ENCODE peak calls at places on chromosomes 3 and 15, in seven cellular contexts. One of them, this sample, is unnamed.

GRCh38 chr15:48222627-48223026 is 16.5 kb downstream of the SLC12A1 start:
- DNase-seq in substantia nigra: no peak
- DNase-seq in left ventricle myocardium superior: no peak
- DNase-seq in astrocyte of the spinal cord: no peak
- DNase-seq in CD4-positive, alpha-beta memory T cell: no peak
- DNase-seq in ACHN: no peak
- DNase-seq in posterior cingulate gyrus: no peak
- DNase-seq in this sample: no peak

GRCh38 chr15:82122754-82123400 is 77.1 kb upstream of the MEX3B start:
- DNase-seq in substantia nigra: no peak
- DNase-seq in left ventricle myocardium superior: no peak
- DNase-seq in astrocyte of the spinal cord: peak; percentile 99
- DNase-seq in CD4-positive, alpha-beta memory T cell: no peak
- DNase-seq in ACHN: peak; percentile 88
- DNase-seq in posterior cingulate gyrus: no peak
- DNase-seq in this sample: peak; percentile 41

GRCh38 chr15:68201153-68201878 is 3.8 kb downstream of the CALML4 start:
- DNase-seq in substantia nigra: no peak
- DNase-seq in left ventricle myocardium superior: no peak
- DNase-seq in astrocyte of the spinal cord: no peak
- DNase-seq in CD4-positive, alpha-beta memory T cell: no peak
- DNase-seq in ACHN: no peak
- DNase-seq in posterior cingulate gyrus: peak; percentile 70
- DNase-seq in this sample: no peak

GRCh38 chr3:156603379-156604017 is 48.6 kb upstream of the SSR3 start:
- DNase-seq in substantia nigra: no peak
- DNase-seq in left ventricle myocardium superior: no peak
- DNase-seq in astrocyte of the spinal cord: no peak
- DNase-seq in CD4-positive, alpha-beta memory T cell: no peak
- DNase-seq in ACHN: no peak
- DNase-seq in posterior cingulate gyrus: no peak
- DNase-seq in this sample: no peak

GRCh38 chr3:142259359-142259758 is 34.0 kb upstream of the GK5 start:
- DNase-seq in substantia nigra: no peak
- DNase-seq in left ventricle myocardium superior: no peak
- DNase-seq in astrocyte of the spinal cord: no peak
- DNase-seq in CD4-positive, alpha-beta memory T cell: no peak
- DNase-seq in ACHN: no peak
- DNase-seq in posterior cingulate gyrus: no peak
- DNase-seq in this sample: no peak

GRCh38 chr15:63107895-63108546 is 13.6 kb upstream of the LACTB start:
- DNase-seq in substantia nigra: no peak
- DNase-seq in left ventricle myocardium superior: no peak
- DNase-seq in astrocyte of the spinal cord: peak; percentile 100
- DNase-seq in CD4-positive, alpha-beta memory T cell: no peak
- DNase-seq in ACHN: peak; percentile 99
- DNase-seq in posterior cingulate gyrus: no peak
- DNase-seq in this sample: peak; percentile 98

GRCh38 chr3:108285176-108285575 is 11.2 kb upstream of the HHLA2 start:
- DNase-seq in substantia nigra: no peak
- DNase-seq in left ventricle myocardium superior: no peak
- DNase-seq in astrocyte of the spinal cord: no peak
- DNase-seq in CD4-positive, alpha-beta memory T cell: no peak
- DNase-seq in ACHN: no peak
- DNase-seq in posterior cingulate gyrus: no peak
- DNase-seq in this sample: no peak

GRCh38 chr3:63940389-63940757 is 28.2 kb upstream of the SCAANT1 start:
- DNase-seq in substantia nigra: no peak
- DNase-seq in left ventricle myocardium superior: no peak
- DNase-seq in astrocyte of the spinal cord: peak; percentile 60
- DNase-seq in CD4-positive, alpha-beta memory T cell: no peak
- DNase-seq in ACHN: no peak
- DNase-seq in posterior cingulate gyrus: no peak
- DNase-seq in this sample: no peak

GRCh38 chr3:57983734-57984518 is 24.3 kb upstream of the FLNB start:
- DNase-seq in substantia nigra: no peak
- DNase-seq in left ventricle myocardium superior: peak; percentile 60
- DNase-seq in astrocyte of the spinal cord: peak; percentile 82
- DNase-seq in CD4-positive, alpha-beta memory T cell: peak; percentile 45
- DNase-seq in ACHN: peak; percentile 81
- DNase-seq in posterior cingulate gyrus: no peak
- DNase-seq in this sample: peak; percentile 79

GRCh38 chr15:60091150-60091549 is 87.0 kb downstream of the FOXB1 start:
- DNase-seq in substantia nigra: peak; percentile 10
- DNase-seq in left ventricle myocardium superior: no peak
- DNase-seq in astrocyte of the spinal cord: peak; percentile 82
- DNase-seq in CD4-positive, alpha-beta memory T cell: no peak
- DNase-seq in ACHN: peak; percentile 25
- DNase-seq in posterior cingulate gyrus: no peak
- DNase-seq in this sample: no peak

GRCh38 chr15:45802140-45802539 is 167.3 kb downstream of the SQOR start:
- DNase-seq in substantia nigra: no peak
- DNase-seq in left ventricle myocardium superior: no peak
- DNase-seq in astrocyte of the spinal cord: no peak
- DNase-seq in CD4-positive, alpha-beta memory T cell: no peak
- DNase-seq in ACHN: no peak
- DNase-seq in posterior cingulate gyrus: no peak
- DNase-seq in this sample: no peak

GRCh38 chr3:146679995-146680394 is 74.8 kb upstream of the PLSCR5 start:
- DNase-seq in substantia nigra: no peak
- DNase-seq in left ventricle myocardium superior: no peak
- DNase-seq in astrocyte of the spinal cord: no peak
- DNase-seq in CD4-positive, alpha-beta memory T cell: no peak
- DNase-seq in ACHN: no peak
- DNase-seq in posterior cingulate gyrus: no peak
- DNase-seq in this sample: no peak

GRCh38 chr3:178558637-178559036 is 22.4 kb downstream of the KCNMB2 start:
- DNase-seq in substantia nigra: no peak
- DNase-seq in left ventricle myocardium superior: no peak
- DNase-seq in astrocyte of the spinal cord: no peak
- DNase-seq in CD4-positive, alpha-beta memory T cell: no peak
- DNase-seq in ACHN: no peak
- DNase-seq in posterior cingulate gyrus: no peak
- DNase-seq in this sample: peak; percentile 83

GRCh38 chr3:52281980-52282801 is 3.7 kb upstream of the WDR82 start:
- DNase-seq in substantia nigra: no peak
- DNase-seq in left ventricle myocardium superior: no peak
- DNase-seq in astrocyte of the spinal cord: no peak
- DNase-seq in CD4-positive, alpha-beta memory T cell: peak; percentile 65
- DNase-seq in ACHN: peak; percentile 31
- DNase-seq in posterior cingulate gyrus: no peak
- DNase-seq in this sample: peak; percentile 63

GRCh38 chr3:128549283-128550112 is 56.5 kb upstream of the GATA2 start:
- DNase-seq in substantia nigra: no peak
- DNase-seq in left ventricle myocardium superior: peak; percentile 73
- DNase-seq in astrocyte of the spinal cord: peak; percentile 84
- DNase-seq in CD4-positive, alpha-beta memory T cell: no peak
- DNase-seq in ACHN: no peak
- DNase-seq in posterior cingulate gyrus: peak; percentile 67
- DNase-seq in this sample: no peak

GRCh38 chr15:32670624-32671022 is 29.1 kb downstream of the SCG5 start:
- DNase-seq in substantia nigra: no peak
- DNase-seq in left ventricle myocardium superior: no peak
- DNase-seq in astrocyte of the spinal cord: no peak
- DNase-seq in CD4-positive, alpha-beta memory T cell: no peak
- DNase-seq in ACHN: no peak
- DNase-seq in posterior cingulate gyrus: no peak
- DNase-seq in this sample: no peak

GRCh38 chr3:72821170-72821781 is 27.0 kb downstream of the SHQ1 start:
- DNase-seq in substantia nigra: no peak
- DNase-seq in left ventricle myocardium superior: no peak
- DNase-seq in astrocyte of the spinal cord: peak; percentile 48
- DNase-seq in CD4-positive, alpha-beta memory T cell: no peak
- DNase-seq in ACHN: no peak
- DNase-seq in posterior cingulate gyrus: no peak
- DNase-seq in this sample: peak; percentile 56

GRCh38 chr3:152328841-152329240 is 60.1 kb downstream of the MBNL1 start:
- DNase-seq in substantia nigra: no peak
- DNase-seq in left ventricle myocardium superior: no peak
- DNase-seq in astrocyte of the spinal cord: peak; percentile 87
- DNase-seq in CD4-positive, alpha-beta memory T cell: no peak
- DNase-seq in ACHN: peak; percentile 55
- DNase-seq in posterior cingulate gyrus: no peak
- DNase-seq in this sample: peak; percentile 14

GRCh38 chr15:34684351-34684750 is 70.4 kb downstream of the GJD2 start:
- DNase-seq in substantia nigra: no peak
- DNase-seq in left ventricle myocardium superior: no peak
- DNase-seq in astrocyte of the spinal cord: no peak
- DNase-seq in CD4-positive, alpha-beta memory T cell: no peak
- DNase-seq in ACHN: no peak
- DNase-seq in posterior cingulate gyrus: no peak
- DNase-seq in this sample: no peak

GRCh38 chr3:36907911-36908646 is 36.8 kb downstream of the TRANK1 start:
- DNase-seq in substantia nigra: no peak
- DNase-seq in left ventricle myocardium superior: peak; percentile 56
- DNase-seq in astrocyte of the spinal cord: peak; percentile 71
- DNase-seq in CD4-positive, alpha-beta memory T cell: peak; percentile 68
- DNase-seq in ACHN: peak; percentile 70
- DNase-seq in posterior cingulate gyrus: no peak
- DNase-seq in this sample: peak; percentile 47

GRCh38 chr3:31102196-31102879 is 207.9 kb upstream of the GADL1 start:
- DNase-seq in substantia nigra: no peak
- DNase-seq in left ventricle myocardium superior: no peak
- DNase-seq in astrocyte of the spinal cord: no peak
- DNase-seq in CD4-positive, alpha-beta memory T cell: no peak
- DNase-seq in ACHN: no peak
- DNase-seq in posterior cingulate gyrus: no peak
- DNase-seq in this sample: no peak

GRCh38 chr3:134327594-134327975 is 46.7 kb downstream of the AMOTL2 start:
- DNase-seq in substantia nigra: no peak
- DNase-seq in left ventricle myocardium superior: no peak
- DNase-seq in astrocyte of the spinal cord: peak; percentile 81
- DNase-seq in CD4-positive, alpha-beta memory T cell: no peak
- DNase-seq in ACHN: peak; percentile 73
- DNase-seq in posterior cingulate gyrus: no peak
- DNase-seq in this sample: peak; percentile 72

GRCh38 chr15:62392411-62392810 is 227.3 kb upstream of the C2CD4B start:
- DNase-seq in substantia nigra: no peak
- DNase-seq in left ventricle myocardium superior: peak; percentile 32
- DNase-seq in astrocyte of the spinal cord: peak; percentile 30
- DNase-seq in CD4-positive, alpha-beta memory T cell: peak; percentile 2
- DNase-seq in ACHN: peak; percentile 34
- DNase-seq in posterior cingulate gyrus: no peak
- DNase-seq in this sample: peak; percentile 52

GRCh38 chr3:19645093-19645492 is 288.9 kb downstream of the EFHB start:
- DNase-seq in substantia nigra: no peak
- DNase-seq in left ventricle myocardium superior: no peak
- DNase-seq in astrocyte of the spinal cord: peak; percentile 13
- DNase-seq in CD4-positive, alpha-beta memory T cell: no peak
- DNase-seq in ACHN: no peak
- DNase-seq in posterior cingulate gyrus: no peak
- DNase-seq in this sample: peak; percentile 10

GRCh38 chr15:56148099-56148498 is 95.6 kb downstream of the RFX7 start:
- DNase-seq in substantia nigra: no peak
- DNase-seq in left ventricle myocardium superior: no peak
- DNase-seq in astrocyte of the spinal cord: no peak
- DNase-seq in CD4-positive, alpha-beta memory T cell: no peak
- DNase-seq in ACHN: no peak
- DNase-seq in posterior cingulate gyrus: no peak
- DNase-seq in this sample: no peak

GRCh38 chr3:133885241-133885711 is 10.4 kb downstream of the RAB6B start:
- DNase-seq in substantia nigra: no peak
- DNase-seq in left ventricle myocardium superior: no peak
- DNase-seq in astrocyte of the spinal cord: no peak
- DNase-seq in CD4-positive, alpha-beta memory T cell: no peak
- DNase-seq in ACHN: no peak
- DNase-seq in posterior cingulate gyrus: no peak
- DNase-seq in this sample: no peak

GRCh38 chr15:75832114-75832513 is 11.1 kb upstream of the UBE2Q2 start:
- DNase-seq in substantia nigra: no peak
- DNase-seq in left ventricle myocardium superior: no peak
- DNase-seq in astrocyte of the spinal cord: no peak
- DNase-seq in CD4-positive, alpha-beta memory T cell: no peak
- DNase-seq in ACHN: no peak
- DNase-seq in posterior cingulate gyrus: no peak
- DNase-seq in this sample: no peak

GRCh38 chr3:185270262-185270955 is 16.6 kb upstream of the EHHADH start:
- DNase-seq in substantia nigra: no peak
- DNase-seq in left ventricle myocardium superior: no peak
- DNase-seq in astrocyte of the spinal cord: peak; percentile 26
- DNase-seq in CD4-positive, alpha-beta memory T cell: no peak
- DNase-seq in ACHN: peak; percentile 39
- DNase-seq in posterior cingulate gyrus: no peak
- DNase-seq in this sample: no peak

GRCh38 chr3:108092556-108092955 is 1.7 kb upstream of the CD47 start:
- DNase-seq in substantia nigra: no peak
- DNase-seq in left ventricle myocardium superior: no peak
- DNase-seq in astrocyte of the spinal cord: no peak
- DNase-seq in CD4-positive, alpha-beta memory T cell: no peak
- DNase-seq in ACHN: no peak
- DNase-seq in posterior cingulate gyrus: no peak
- DNase-seq in this sample: no peak

GRCh38 chr15:88638626-88639372 is at the start of gene ISG20:
- DNase-seq in substantia nigra: peak; percentile 40
- DNase-seq in left ventricle myocardium superior: peak; percentile 88
- DNase-seq in astrocyte of the spinal cord: peak; percentile 96
- DNase-seq in CD4-positive, alpha-beta memory T cell: peak; percentile 99
- DNase-seq in ACHN: peak; percentile 94
- DNase-seq in posterior cingulate gyrus: peak; percentile 96
- DNase-seq in this sample: peak; percentile 99

GRCh38 chr3:8886556-8886955 is 76.7 kb downstream of the RAD18 start:
- DNase-seq in substantia nigra: no peak
- DNase-seq in left ventricle myocardium superior: no peak
- DNase-seq in astrocyte of the spinal cord: peak; percentile 49
- DNase-seq in CD4-positive, alpha-beta memory T cell: no peak
- DNase-seq in ACHN: no peak
- DNase-seq in posterior cingulate gyrus: no peak
- DNase-seq in this sample: no peak